ENCODE peak calls at places on chromosomes 12 and 14, in eight cellular contexts. O is HCT116; I is CD4-positive, alpha-beta T cell; E is WERI-Rb-1; J is iPS DF 6.9; Z is AG04450; K is CD8-positive, alpha-beta T cell; N is OCI-LY7. W is an unnamed sample.

GRCh38 chr12:47736877-47737676 is 11.8 kb upstream of the ENDOU start:
- DNase-seq in K (no peak), J (no peak), E (no peak), N (no peak), O (no peak), I (no peak), Z (peak), W (peak)

GRCh38 chr14:48580692-48581091 is 905.3 kb upstream of the MDGA2 start:
- DNase-seq in I (no peak), J (no peak), O (no peak), Z (no peak), N (no peak), E (no peak), K (no peak), W (no peak)

GRCh38 chr12:85278598-85279448 is 1.2 kb upstream of the ALX1 start:
- DNase-seq in N (no peak), Z (no peak), K (no peak), I (no peak), J (no peak), O (no peak), E (no peak), W (no peak)

GRCh38 chr12:112824701-112825100 is 33.2 kb downstream of the RPH3A start:
- DNase-seq in E (no peak), O (no peak), J (no peak), N (no peak), K (no peak), Z (no peak), I (no peak), W (no peak)

GRCh38 chr14:96053600-96054381 is 14.6 kb downstream of the C14orf132 start:
- DNase-seq in E (peak), Z (peak), N (no peak), J (no peak), I (no peak), O (no peak), K (no peak), W (peak)

GRCh38 chr14:102911991-102912761 is 10.3 kb upstream of the AMN start:
- DNase-seq in K (no peak), J (no peak), I (no peak), E (no peak), O (no peak), N (no peak), Z (no peak), W (no peak)

GRCh38 chr12:28750946-28751714 is 397.9 kb upstream of the FAR2 start:
- DNase-seq in E (no peak), J (no peak), Z (no peak), O (no peak), I (no peak), K (no peak), N (no peak), W (no peak)

GRCh38 chr14:49461529-49462401 is 124.4 kb downstream of the RPS29 start:
- DNase-seq in K (no peak), N (peak), O (peak), I (peak), E (peak), Z (peak), J (peak), W (no peak)

DNA sequence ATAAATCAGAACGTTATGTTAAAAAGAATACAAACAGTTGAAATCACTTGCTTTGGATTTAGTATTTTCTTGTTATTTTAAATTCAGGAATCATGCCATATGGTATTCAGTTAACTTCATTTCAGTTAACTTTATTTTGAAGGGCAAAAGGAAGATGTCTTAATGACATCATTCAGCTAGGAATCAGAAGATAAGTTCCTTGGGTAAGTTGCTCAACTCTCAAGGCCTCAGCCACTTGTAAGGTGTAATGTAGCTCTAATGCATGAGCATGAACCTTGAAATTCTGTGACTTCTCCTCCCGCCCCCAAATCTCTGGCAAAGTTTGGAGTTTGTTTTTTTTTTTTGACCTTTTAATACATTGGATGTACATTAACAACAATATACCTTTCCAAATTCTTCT is 42.6 kb downstream of the FRS2 start:
- DNase-seq in J (no peak), K (no peak), I (no peak), E (no peak), Z (no peak), N (no peak), O (no peak), W (no peak)
- H3K27ac ChIP-seq in J (no peak), K (no peak), I (no peak), E (no peak), Z (no peak), N (no peak), O (no peak), W (no peak)

DNA sequence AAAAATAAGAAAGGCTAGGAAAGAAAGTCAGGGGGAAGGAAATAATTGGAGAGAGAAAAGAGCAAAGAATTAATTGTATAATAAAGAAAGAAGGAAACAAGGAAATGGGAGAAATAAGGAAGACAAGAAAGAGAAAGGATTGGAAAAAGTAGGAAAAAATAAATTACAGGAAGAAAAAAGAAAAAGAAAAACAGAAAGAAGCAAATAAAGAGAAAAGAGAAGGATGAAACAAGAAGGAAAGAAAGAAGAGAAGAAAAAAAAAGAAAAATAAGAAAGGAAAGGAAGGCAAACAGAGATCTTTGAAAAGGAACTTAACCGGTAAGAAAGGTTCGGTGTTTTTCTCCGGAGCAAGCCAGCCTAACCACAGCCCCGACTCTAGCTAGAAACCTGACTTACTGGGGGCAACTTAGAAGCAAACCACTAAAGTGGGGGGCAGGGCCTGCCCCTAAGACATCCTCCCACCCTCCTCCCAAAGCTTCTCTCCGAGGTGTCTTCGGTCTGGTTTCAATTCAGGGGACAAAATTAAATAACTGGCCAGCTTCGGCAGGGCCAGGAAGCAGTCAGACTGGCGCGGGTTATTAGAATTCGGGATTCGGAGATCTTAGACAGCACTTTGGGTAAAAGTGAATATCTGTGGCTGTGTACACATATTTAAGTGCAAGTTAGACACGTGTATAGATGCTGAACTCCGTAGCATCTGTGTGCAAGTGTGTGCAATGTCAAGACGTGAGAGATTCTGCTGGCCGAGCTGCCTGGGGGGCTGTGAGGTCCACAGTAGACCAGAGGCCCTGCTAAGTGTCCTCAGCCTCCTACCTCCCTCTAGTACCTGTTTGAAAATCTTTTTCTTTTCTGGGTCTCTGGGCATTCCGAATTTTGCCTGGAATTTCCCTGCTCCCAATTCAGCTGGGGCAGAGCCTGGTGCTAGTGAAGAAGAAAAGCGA is 4.2 kb upstream of the HOXC10 start:
- DNase-seq in K (no peak), I (no peak), N (no peak), O (no peak), E (no peak), J (no peak), Z (no peak), W (no peak)
- H3K27ac ChIP-seq in K (no peak), I (no peak), N (no peak), O (no peak), E (no peak), J (no peak), Z (no peak), W (no peak)

DNA sequence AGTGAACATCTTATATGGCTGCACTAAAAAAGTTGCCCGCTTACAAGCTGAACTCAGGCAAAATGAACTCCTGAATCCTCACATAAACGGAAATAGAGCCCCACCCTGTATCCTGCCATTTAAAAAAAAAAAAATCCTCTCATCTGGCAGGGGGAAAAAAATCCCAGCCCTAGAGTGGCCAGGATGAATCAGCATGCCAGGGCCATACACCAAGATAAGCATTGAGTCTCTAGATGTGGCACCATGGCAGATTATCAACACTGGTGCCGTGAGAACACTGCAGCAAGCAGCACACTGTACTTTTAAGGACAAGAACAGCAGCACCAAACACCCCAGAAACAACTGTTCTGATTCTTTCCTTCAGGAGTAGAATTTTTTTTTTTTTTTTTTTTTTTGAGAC is 65.5 kb downstream of the RASSF3 start:
- DNase-seq in K (no peak), Z (no peak), O (no peak), J (no peak), I (no peak), E (no peak), N (no peak), W (no peak)
- H3K27ac ChIP-seq in K (peak), Z (no peak), O (peak), J (no peak), I (peak), E (no peak), N (no peak), W (peak)

GRCh38 chr12:615620-616019 is 47.6 kb downstream of the NINJ2 start:
- DNase-seq in O (no peak), Z (no peak), I (no peak), E (no peak), K (no peak), N (no peak), J (no peak), W (no peak)
- H3K27ac ChIP-seq in O (no peak), Z (no peak), I (no peak), E (no peak), K (no peak), N (no peak), J (no peak), W (peak)